ENCODE peak calls at places on chromosomes 4 and X, in five cellular contexts. H is left ventricle myocardium inferior; R is RWPE2; S is neural progenitor cell; G is naive thymus-derived CD4-positive, alpha-beta T cell. U is an unnamed sample.

GRCh38 chrX:17537652-17538301 is 162.8 kb downstream of the NHS start:
- DNase-seq in H (no peak), S (peak; percentile 91), R (no peak), G (no peak), U (no peak)

GRCh38 chrX:119541188-119541587 is 24.0 kb downstream of the STEEP1 start:
- DNase-seq in H (no peak), S (no peak), G (no peak), R (no peak), U (no peak)

GRCh38 chr4:176065365-176066249 is at the start of gene WDR17:
- DNase-seq in G (peak; percentile 69), S (peak; percentile 99), H (peak; percentile 82), R (peak; percentile 77), U (peak; percentile 93)

GRCh38 chrX:148649145-148649645 is 148.8 kb downstream of the AFF2 start:
- DNase-seq in S (no peak), H (no peak), G (no peak), R (no peak), U (no peak)

GRCh38 chr4:95059630-95060029 is 301.9 kb downstream of the BMPR1B start:
- DNase-seq in R (no peak), S (no peak), H (no peak), G (no peak), U (no peak)

GRCh38 chrX:50648151-50648550 is 165.8 kb downstream of the SHROOM4 start:
- DNase-seq in G (no peak), R (no peak), S (no peak), H (no peak), U (no peak)

GRCh38 chr4:39846135-39846534 is 131.6 kb downstream of the PDS5A start:
- DNase-seq in S (no peak), H (no peak), G (no peak), R (no peak), U (no peak)

GRCh38 chr4:11720292-11720691 is 291.6 kb upstream of the HS3ST1 start:
- DNase-seq in S (peak; percentile 53), G (no peak), H (no peak), R (no peak), U (no peak)

GRCh38 chrX:120357186-120357585 is 4.7 kb upstream of the ATP1B4 start:
- DNase-seq in G (no peak), S (no peak), R (no peak), H (no peak), U (no peak)

GRCh38 chr4:182861346-182861745 is 55.8 kb downstream of the DCTD start:
- DNase-seq in H (no peak), S (no peak), G (no peak), R (no peak), U (no peak)

GRCh38 chr4:139171878-139172691 is 4.9 kb downstream of the ELF2 start:
- DNase-seq in R (no peak), S (no peak), G (no peak), H (no peak), U (no peak)

GRCh38 chrX:19513383-19513782 is 1.9 kb downstream of the MAP3K15 start:
- DNase-seq in S (peak; percentile 40), G (no peak), R (no peak), H (no peak), U (no peak)

GRCh38 chr4:165838575-165838974 is 34.5 kb upstream of the TLL1 start:
- DNase-seq in H (no peak), R (no peak), S (no peak), G (no peak), U (no peak)

GRCh38 chrX:13250831-13251612 is 68.8 kb downstream of the ATXN3L start:
- DNase-seq in H (no peak), G (no peak), S (no peak), R (no peak), U (no peak)

GRCh38 chr4:25792200-25792791 is 70.5 kb downstream of the SEL1L3 start:
- DNase-seq in R (no peak), S (peak; percentile 46), H (no peak), G (no peak), U (no peak)

GRCh38 chr4:94528792-94529451 is 77.2 kb downstream of the PDLIM5 start:
- DNase-seq in S (no peak), G (no peak), R (no peak), H (no peak), U (no peak)

GRCh38 chr4:174352405-174352804 is 68.7 kb downstream of the CEP44 start:
- DNase-seq in H (no peak), R (no peak), G (no peak), S (no peak), U (no peak)

GRCh38 chr4:107519057-107519456 is 201.0 kb downstream of the PAPSS1 start:
- DNase-seq in R (no peak), S (peak; percentile 47), G (no peak), H (no peak), U (no peak)

GRCh38 chr4:72394264-72394663 is 174.8 kb downstream of the ADAMTS3 start:
- DNase-seq in S (peak; percentile 9), H (no peak), R (no peak), G (no peak), U (no peak)

GRCh38 chr4:150867148-150867547 is 147.9 kb downstream of the LRBA start:
- DNase-seq in G (no peak), S (peak; percentile 91), R (no peak), H (no peak), U (peak; percentile 79)

GRCh38 chrX:23844502-23845138 is 61.6 kb downstream of the SAT1 start:
- DNase-seq in R (no peak), H (no peak), G (no peak), S (no peak), U (no peak)

GRCh38 chr4:21742326-21742725 is 206.2 kb downstream of the KCNIP4 start:
- DNase-seq in H (no peak), G (no peak), R (no peak), S (no peak), U (no peak)

GRCh38 chr4:145609494-145610427 is 9.4 kb upstream of the MMAA start:
- DNase-seq in H (peak; percentile 31), S (peak; percentile 60), G (peak; percentile 52), R (no peak), U (peak; percentile 55)

GRCh38 chrX:153511784-153512500 is 5.5 kb upstream of the ATP2B3 start:
- DNase-seq in S (no peak), G (no peak), R (no peak), H (no peak), U (no peak)

GRCh38 chrX:130741151-130741550 is 161.9 kb downstream of the ENOX2 start:
- DNase-seq in R (no peak), S (no peak), G (no peak), H (no peak), U (no peak)

GRCh38 chr4:81164623-81165416 is 50.2 kb downstream of the PRKG2 start:
- DNase-seq in S (no peak), R (peak; percentile 39), G (no peak), H (no peak), U (no peak)

GRCh38 chr4:106172846-106173245 is 143.2 kb downstream of the TBCK start:
- DNase-seq in G (no peak), R (no peak), S (no peak), H (no peak), U (no peak)

GRCh38 chrX:2629316-2630168 is 61.6 kb upstream of the CD99 start:
- DNase-seq in H (no peak), R (no peak), G (no peak), S (no peak), U (peak; percentile 83)

GRCh38 chrX:2626750-2627149 is 64.3 kb upstream of the CD99 start:
- DNase-seq in R (no peak), G (no peak), H (no peak), S (no peak), U (no peak)

GRCh38 chrX:2631743-2632532 is 59.2 kb upstream of the CD99 start:
- DNase-seq in S (no peak), H (no peak), G (no peak), R (no peak), U (peak; percentile 39)

GRCh38 chrX:2627272-2627867 is 63.7 kb upstream of the CD99 start:
- DNase-seq in S (peak; percentile 71), H (no peak), R (no peak), G (peak; percentile 34), U (peak; percentile 65)

GRCh38 chrX:2628751-2629315 is 62.3 kb upstream of the CD99 start:
- DNase-seq in H (no peak), R (no peak), G (no peak), S (no peak), U (peak; percentile 53)
- H3K4me3 ChIP-seq in H (no peak overlapping the region), R (no peak overlapping the region), G (peak overlapping the region; percentile 43), S (no peak overlapping the region), U (no peak overlapping the region)

DNA sequence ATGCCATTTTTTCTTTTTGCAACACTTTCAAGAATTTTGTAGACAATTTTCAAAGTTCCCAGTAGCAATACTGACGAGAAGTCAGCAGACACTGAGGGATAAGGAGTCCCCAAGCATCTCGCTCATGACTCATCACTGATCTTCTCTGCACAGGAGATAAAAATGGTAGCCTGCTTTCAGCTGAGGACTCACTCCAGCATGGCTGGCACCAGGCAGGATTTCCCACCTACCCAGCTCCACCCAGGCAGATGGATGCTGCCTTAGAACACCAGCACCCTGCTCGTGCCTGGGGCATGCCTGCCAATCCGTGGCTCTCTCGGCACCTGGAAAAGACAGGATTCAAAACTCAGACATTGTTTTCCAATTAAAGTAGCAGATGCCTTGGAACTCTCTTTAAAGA is 24.9 kb downstream of the JAKMIP1 start:
- DNase-seq in S (no peak), R (no peak), H (no peak), G (no peak), U (no peak)
- H3K4me3 ChIP-seq in S (no peak overlapping the region), R (no peak overlapping the region), H (no peak overlapping the region), G (no peak overlapping the region), U (no peak overlapping the region)

GRCh38 chrX:97639526-97639925 is 755.8 kb downstream of the RPA4 start:
- DNase-seq in H (no peak), R (no peak), G (no peak), S (peak; percentile 93), U (peak; percentile 47)
- H3K4me3 ChIP-seq in H (no peak overlapping the region), R (no peak overlapping the region), G (no peak overlapping the region), S (no peak overlapping the region), U (no peak overlapping the region)

GRCh38 chr4:129095811-129096454 is at the start of gene C4orf33:
- DNase-seq in G (peak; percentile 68), H (peak; percentile 65), S (peak; percentile 90), R (peak; percentile 71), U (peak; percentile 78)
- H3K4me3 ChIP-seq in G (peak within 1 kb of the TSS; percentile 96), H (peak within 1 kb of the TSS; percentile 72), S (peak within 1 kb of the TSS; percentile 57), R (peak within 1 kb of the TSS; percentile 57), U (peak within 1 kb of the TSS; percentile 78)

DNA sequence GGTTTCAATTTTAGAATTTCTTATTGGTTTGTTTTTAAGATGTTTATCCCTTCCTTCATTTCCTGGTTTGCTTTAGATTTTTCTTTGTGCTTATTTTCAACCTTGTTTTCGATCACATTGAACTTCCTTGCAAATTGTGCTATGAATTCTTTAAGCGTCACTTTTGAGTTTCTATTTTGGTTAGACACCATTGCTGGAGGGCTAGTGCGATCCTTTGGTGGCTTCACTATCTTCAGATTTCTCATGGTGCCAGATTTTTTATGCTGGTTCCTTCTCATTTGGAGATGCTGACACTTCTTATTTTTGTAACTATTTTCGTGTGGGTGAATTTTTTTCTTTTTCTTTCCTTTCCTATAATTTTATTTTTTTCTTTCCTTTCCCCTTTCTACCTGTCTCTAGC is 227.2 kb upstream of the HDX start:
- DNase-seq in R (no peak), H (no peak), S (no peak), G (no peak), U (no peak)
- H3K4me3 ChIP-seq in R (no peak overlapping the region), H (no peak overlapping the region), S (no peak overlapping the region), G (no peak overlapping the region), U (no peak overlapping the region)

GRCh38 chr4:113142351-113142750 is 92.9 kb downstream of the ANK2 start:
- DNase-seq in G (no peak), S (no peak), H (no peak), R (no peak), U (no peak)
- H3K4me3 ChIP-seq in G (no peak overlapping the region), S (no peak overlapping the region), H (no peak overlapping the region), R (no peak overlapping the region), U (no peak overlapping the region)